ENCODE peak calls at places on chromosomes 11 and 22, in seven cellular contexts. Y is uterus; F is neural crest cell; J is upper lobe of right lung; A is cardiac fibroblast; N is activated CD8-positive, alpha-beta T cell treated with anti-CD3 and anti-CD28 coated beads for 36 hours; H is AG09309. G is an unnamed sample.

GRCh38 chr11:13108416-13108815 is 99.3 kb downstream of the RASSF10 start:
- DNase-seq in Y (no peak), F (no peak), J (no peak), A (no peak), N (no peak), H (no peak), G (no peak)

GRCh38 chr11:43712676-43713075 is 32.1 kb downstream of the HSD17B12 start:
- DNase-seq in Y (no peak), F (no peak), J (no peak), A (no peak), N (no peak), H (no peak), G (peak; percentile 24)

GRCh38 chr11:65414776-65415498 is 7.7 kb upstream of the NEAT1 start:
- DNase-seq in Y (peak; percentile 18), F (no peak), J (peak; percentile 41), A (peak; percentile 16), N (no peak), H (no peak), G (peak; percentile 74)

GRCh38 chr11:115579181-115579825 is 75.1 kb upstream of the CADM1 start:
- DNase-seq in Y (no peak), F (no peak), J (no peak), A (no peak), N (no peak), H (no peak), G (no peak)

GRCh38 chr11:850777-851762 is 8.4 kb downstream of the TSPAN4 start:
- DNase-seq in Y (no peak), F (no peak), J (no peak), A (no peak), N (peak; percentile 40), H (no peak), G (no peak)

GRCh38 chr11:130371004-130371590 is 56.4 kb upstream of the ZBTB44 start:
- DNase-seq in Y (no peak), F (no peak), J (no peak), A (no peak), N (no peak), H (no peak), G (no peak)

GRCh38 chr11:129375731-129376657 is at the start of gene BARX2:
- DNase-seq in Y (no peak), F (peak; percentile 49), J (peak; percentile 82), A (peak; percentile 61), N (peak; percentile 53), H (peak; percentile 14), G (peak; percentile 64)

GRCh38 chr11:84721561-84721961 is 905.6 kb downstream of the DLG2 start:
- DNase-seq in Y (no peak), F (no peak), J (no peak), A (no peak), N (no peak), H (no peak), G (no peak)

GRCh38 chr11:73576226-73576625 is 21.7 kb downstream of the FAM168A start:
- DNase-seq in Y (no peak), F (no peak), J (no peak), A (no peak), N (no peak), H (no peak), G (no peak)

GRCh38 chr22:48756146-48757111 is 1071.2 kb downstream of the BRD1 start:
- DNase-seq in Y (no peak), F (no peak), J (no peak), A (no peak), N (no peak), H (no peak), G (no peak)

GRCh38 chr11:2209370-2209801 is 37.8 kb upstream of the TH start:
- DNase-seq in Y (peak; percentile 10), F (peak; percentile 1), J (peak; percentile 59), A (no peak), N (peak; percentile 0), H (no peak), G (no peak)

GRCh38 chr11:94519478-94520084 is 7.3 kb downstream of the C11orf97 start:
- DNase-seq in Y (no peak), F (no peak), J (no peak), A (peak; percentile 49), N (peak; percentile 26), H (no peak), G (peak; percentile 49)

GRCh38 chr22:20862540-20862939 is 3.7 kb downstream of the SNAP29 start:
- DNase-seq in Y (no peak), F (no peak), J (no peak), A (no peak), N (no peak), H (no peak), G (no peak)

GRCh38 chr11:131978351-131978750 is 607.9 kb downstream of the NTM start:
- DNase-seq in Y (no peak), F (no peak), J (no peak), A (no peak), N (no peak), H (no peak), G (no peak)

GRCh38 chr11:67562951-67563350 is 20.7 kb upstream of the GSTP1 start:
- DNase-seq in Y (no peak), F (no peak), J (no peak), A (no peak), N (no peak), H (no peak), G (no peak)

GRCh38 chr11:43360361-43361032 is 1.8 kb downstream of the TTC17 start:
- DNase-seq in Y (no peak), F (no peak), J (no peak), A (peak; percentile 53), N (no peak), H (no peak), G (peak; percentile 51)

GRCh38 chr11:48172818-48173609 is 43.6 kb upstream of the OR4B1 start:
- DNase-seq in Y (peak; percentile 35), F (peak; percentile 67), J (peak; percentile 72), A (peak; percentile 83), N (peak; percentile 76), H (peak; percentile 31), G (peak; percentile 61)

GRCh38 chr11:120079750-120080610 is 57.9 kb downstream of the TRIM29 start:
- DNase-seq in Y (no peak), F (no peak), J (peak; percentile 67), A (no peak), N (peak; percentile 50), H (no peak), G (no peak)

GRCh38 chr22:20442485-20443284 is 5.1 kb upstream of the SCARF2 start:
- DNase-seq in Y (no peak), F (no peak), J (no peak), A (no peak), N (no peak), H (no peak), G (no peak)

GRCh38 chr11:44968510-44968909 is 17.8 kb upstream of the TP53I11 start:
- DNase-seq in Y (no peak), F (no peak), J (no peak), A (no peak), N (no peak), H (no peak), G (no peak)

GRCh38 chr22:31730344-31730711 is 19.6 kb downstream of the PRR14L start:
- DNase-seq in Y (no peak), F (no peak), J (no peak), A (no peak), N (no peak), H (no peak), G (no peak)
- TF ChIP-seq CTCF in Y (no peak), F (peak; percentile 34), J (no peak), A (no peak), N (no peak), H (no peak), G (peak; percentile 18)

GRCh38 chr11:58675344-58676155 is 53.1 kb downstream of the CNTF start:
- DNase-seq in Y (peak; percentile 65), F (peak; percentile 75), J (peak; percentile 88), A (peak; percentile 74), N (peak; percentile 84), H (peak; percentile 11), G (peak; percentile 61)
- TF ChIP-seq CTCF in Y (peak; percentile 50), F (peak; percentile 90), J (peak; percentile 98), A (peak; percentile 97), N (peak; percentile 95), H (peak; percentile 99), G (peak; percentile 99)

DNA sequence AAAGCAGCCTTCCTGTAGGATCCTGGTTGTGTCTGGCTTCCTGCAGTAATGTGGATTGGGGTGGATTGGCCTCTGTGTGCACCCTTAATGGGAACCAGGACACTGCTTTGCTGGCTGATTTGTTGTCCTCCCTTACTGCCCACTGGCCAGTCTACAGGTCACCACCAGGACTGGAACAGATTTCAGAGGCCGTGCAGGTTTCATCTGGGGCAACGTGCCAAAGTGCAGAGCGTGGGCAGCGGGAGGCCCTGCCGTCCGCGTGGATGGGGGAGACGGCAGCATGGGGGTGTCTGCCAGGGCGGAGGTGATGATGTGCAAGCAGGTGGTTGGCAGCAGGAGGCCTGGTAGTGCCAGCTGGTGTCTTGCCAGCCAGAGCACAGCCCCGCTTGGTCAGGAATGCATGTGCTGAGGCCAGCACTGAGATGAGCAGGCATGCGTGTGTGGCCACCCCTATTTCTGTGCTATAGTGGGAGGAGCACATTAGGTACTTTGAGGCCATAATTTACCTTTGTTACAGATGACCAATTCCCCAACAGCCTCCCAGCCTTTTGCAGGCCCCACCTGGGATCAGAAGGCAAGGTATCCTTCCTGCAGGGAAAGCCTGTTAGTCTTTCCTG is 24.3 kb downstream of the BCR start:
- DNase-seq in Y (peak; percentile 76), F (no peak), J (peak; percentile 77), A (peak; percentile 43), N (no peak), H (no peak), G (peak; percentile 18)
- TF ChIP-seq CTCF in Y (no peak), F (no peak), J (no peak), A (no peak), N (no peak), H (no peak), G (no peak)

DNA sequence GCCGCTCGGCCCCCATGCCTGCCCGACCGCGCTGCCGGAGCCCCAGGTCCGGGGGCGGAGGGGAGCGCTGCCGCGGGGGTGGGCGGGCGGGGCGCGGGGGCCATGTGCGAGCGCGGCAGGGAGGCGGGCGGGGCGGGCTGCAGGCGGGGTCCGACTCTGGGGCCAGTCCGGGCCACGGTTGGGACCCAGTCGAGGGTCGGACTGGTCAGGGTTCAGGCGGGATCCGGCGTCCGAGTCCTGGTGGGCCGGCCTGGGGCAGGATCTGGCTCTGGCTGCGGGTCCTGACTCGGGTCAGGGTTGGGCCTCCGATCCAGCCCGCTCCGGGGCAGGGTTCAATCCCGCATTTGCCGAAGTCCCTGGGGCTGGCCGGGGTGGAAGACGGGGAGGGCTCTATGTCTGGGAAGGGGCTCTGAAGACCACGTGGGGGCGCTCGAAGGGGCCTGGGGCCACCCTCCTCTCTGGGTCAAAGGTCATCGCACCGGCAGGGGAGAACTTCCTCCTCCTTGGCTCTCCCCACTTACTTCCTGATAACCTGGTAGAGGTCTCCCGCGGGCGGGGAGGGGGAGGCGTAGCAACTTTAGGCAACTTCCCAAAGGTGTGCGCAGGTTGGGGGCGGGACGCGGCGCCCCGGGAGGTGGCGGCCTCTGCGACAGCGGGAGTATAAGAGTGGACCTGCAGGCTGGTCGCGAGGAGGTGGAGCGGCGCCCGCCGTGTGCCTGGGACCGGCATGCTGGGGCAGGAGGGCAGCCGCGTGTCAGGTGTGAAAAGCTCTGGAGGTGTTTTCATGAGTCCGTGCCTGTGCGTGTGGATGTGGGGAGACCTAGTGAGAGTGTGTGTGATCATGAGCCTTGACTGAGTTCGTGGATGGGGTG is 603 bp downstream of the ESRRA start:
- DNase-seq in Y (peak; percentile 66), F (peak; percentile 60), J (peak; percentile 91), A (peak; percentile 46), N (peak; percentile 76), H (no peak), G (no peak)
- TF ChIP-seq CTCF in Y (no peak), F (peak; percentile 55), J (peak; percentile 35), A (no peak), N (no peak), H (peak; percentile 26), G (no peak)

DNA sequence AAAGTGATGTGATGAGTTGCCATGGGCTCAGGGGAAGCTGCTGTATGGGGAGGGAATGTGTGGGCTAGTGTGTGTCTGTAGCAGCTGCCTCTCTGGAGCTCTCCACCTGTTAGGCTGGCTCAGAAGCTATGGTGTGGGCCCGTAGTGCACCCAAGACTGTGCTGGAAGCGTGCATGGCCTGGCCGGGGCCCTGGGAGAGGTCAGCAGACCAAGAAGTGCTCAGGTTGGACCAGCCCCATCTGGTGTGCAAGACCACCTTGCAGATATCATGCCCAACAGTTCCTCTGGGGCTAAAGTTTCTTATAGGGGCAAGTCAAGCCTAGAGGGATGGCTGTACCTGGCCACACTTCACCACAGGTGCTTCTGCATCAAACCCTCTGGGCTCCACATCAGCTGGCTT is 274.4 kb upstream of the CCDC179 start:
- DNase-seq in Y (no peak), F (no peak), J (no peak), A (no peak), N (no peak), H (no peak), G (no peak)
- TF ChIP-seq CTCF in Y (no peak), F (no peak), J (no peak), A (no peak), N (no peak), H (no peak), G (no peak)